ENCODE peak calls at places on chromosomes 2 and 18, in six cellular contexts. G is pancreas, P is IMR-90, O is psoas muscle, F is HCT116, H is fibroblast of the aortic adventitia. W is an unnamed sample.

GRCh38 chr2:208466920-208467298 is 60.3 kb downstream of the PTH2R start:
- DNase-seq in G (no peak), P (no peak), O (no peak), F (no peak), H (peak), W (no peak)

GRCh38 chr2:234139755-234140154 is 89.3 kb downstream of the SPP2 start:
- DNase-seq in G (no peak), P (no peak), O (no peak), F (no peak), H (no peak), W (no peak)

GRCh38 chr2:159073256-159073655 is 104.8 kb downstream of the TANC1 start:
- DNase-seq in G (no peak), P (peak), O (no peak), F (no peak), H (peak), W (no peak)

GRCh38 chr2:106344302-106344701 is 123.9 kb downstream of the RGPD3 start:
- DNase-seq in G (peak), P (no peak), O (no peak), F (no peak), H (no peak), W (no peak)

GRCh38 chr2:68796306-68796905 is 61.8 kb downstream of the ARHGAP25 start:
- DNase-seq in G (no peak), P (peak), O (no peak), F (no peak), H (no peak), W (no peak)

GRCh38 chr2:205280630-205281225 is 401.6 kb upstream of the NRP2 start:
- DNase-seq in G (no peak), P (no peak), O (no peak), F (no peak), H (no peak), W (no peak)

GRCh38 chr2:75113217-75113616 is 86.1 kb downstream of the TACR1 start:
- DNase-seq in G (no peak), P (no peak), O (no peak), F (no peak), H (no peak), W (no peak)

GRCh38 chr18:47251289-47252120 is at the start of gene SKOR2:
- DNase-seq in G (peak), P (no peak), O (no peak), F (no peak), H (no peak), W (no peak)

GRCh38 chr2:182761903-182762302 is 45.8 kb downstream of the DNAJC10 start:
- DNase-seq in G (no peak), P (peak), O (no peak), F (no peak), H (peak), W (no peak)

GRCh38 chr18:34709631-34710429 is at the start of gene DTNA:
- DNase-seq in G (no peak), P (peak), O (no peak), F (no peak), H (peak), W (peak)

GRCh38 chr2:10133007-10133647 is 10.6 kb downstream of the RRM2 start:
- DNase-seq in G (no peak), P (no peak), O (no peak), F (no peak), H (no peak), W (no peak)

GRCh38 chr2:102020596-102021170 is 28.9 kb downstream of the IL1R2 start:
- DNase-seq in G (peak), P (peak), O (peak), F (peak), H (peak), W (peak)

GRCh38 chr2:107036293-107036692 is 150.3 kb upstream of the ST6GAL2 start:
- DNase-seq in G (no peak), P (no peak), O (no peak), F (no peak), H (no peak), W (no peak)

GRCh38 chr2:191195021-191195420 is 44.2 kb upstream of the STAT4 start:
- DNase-seq in G (no peak), P (peak), O (no peak), F (no peak), H (no peak), W (no peak)

GRCh38 chr2:9167718-9168657 is 38.6 kb upstream of the ASAP2 start:
- DNase-seq in G (no peak), P (no peak), O (no peak), F (no peak), H (no peak), W (peak)

GRCh38 chr2:74212702-74213410 is 14.4 kb downstream of the MTHFD2 start:
- DNase-seq in G (no peak), P (no peak), O (no peak), F (no peak), H (no peak), W (no peak)

GRCh38 chr2:219286436-219287115 is 7.4 kb downstream of the DNAJB2 start:
- DNase-seq in G (no peak), P (no peak), O (no peak), F (no peak), H (no peak), W (peak)

GRCh38 chr18:54964741-54965140 is 5.5 kb upstream of the CCDC68 start:
- DNase-seq in G (no peak), P (peak), O (no peak), F (no peak), H (peak), W (no peak)

GRCh38 chr18:35714539-35714938 is 133.0 kb downstream of the GALNT1 start:
- DNase-seq in G (no peak), P (no peak), O (no peak), F (no peak), H (no peak), W (no peak)

GRCh38 chr18:35711227-35711626 is 129.7 kb downstream of the GALNT1 start:
- DNase-seq in G (no peak), P (no peak), O (no peak), F (no peak), H (no peak), W (no peak)

GRCh38 chr18:35716169-35716831 is 134.8 kb downstream of the GALNT1 start:
- DNase-seq in G (no peak), P (no peak), O (no peak), F (no peak), H (no peak), W (no peak)

GRCh38 chr18:35715139-35715538 is 133.6 kb downstream of the GALNT1 start:
- DNase-seq in G (no peak), P (no peak), O (no peak), F (no peak), H (no peak), W (no peak)

DNA sequence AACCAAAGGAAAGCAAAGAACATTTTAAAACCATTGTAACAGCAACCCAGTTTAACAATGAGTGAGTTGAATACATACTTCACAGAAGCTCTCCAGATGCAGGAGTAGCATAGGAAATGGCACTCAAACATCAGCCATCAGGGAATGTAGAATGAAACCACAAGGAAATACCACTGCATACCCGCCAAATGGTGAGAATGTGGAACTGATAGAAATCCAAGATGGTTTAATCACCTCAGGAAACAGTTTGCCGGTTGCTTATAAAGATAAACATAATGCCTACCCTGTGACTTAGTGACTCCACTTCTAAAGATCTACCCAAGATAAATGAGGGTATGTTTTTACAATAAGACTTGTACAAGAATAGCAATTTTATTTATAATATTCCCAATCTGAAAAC is 132.0 kb downstream of the GALNT1 start:
- DNase-seq in G (no peak), P (peak), O (no peak), F (no peak), H (peak), W (no peak)
- TF ChIP-seq CTCF in G (no peak), P (no peak), O (no peak), F (no peak), H (peak), W (no peak)

GRCh38 chr2:123953848-123954247 is 71.2 kb upstream of the CNTNAP5 start:
- DNase-seq in G (no peak), P (peak), O (no peak), F (no peak), H (peak), W (no peak)
- TF ChIP-seq CTCF in G (no peak), P (no peak), O (no peak), F (no peak), H (no peak), W (no peak)

DNA sequence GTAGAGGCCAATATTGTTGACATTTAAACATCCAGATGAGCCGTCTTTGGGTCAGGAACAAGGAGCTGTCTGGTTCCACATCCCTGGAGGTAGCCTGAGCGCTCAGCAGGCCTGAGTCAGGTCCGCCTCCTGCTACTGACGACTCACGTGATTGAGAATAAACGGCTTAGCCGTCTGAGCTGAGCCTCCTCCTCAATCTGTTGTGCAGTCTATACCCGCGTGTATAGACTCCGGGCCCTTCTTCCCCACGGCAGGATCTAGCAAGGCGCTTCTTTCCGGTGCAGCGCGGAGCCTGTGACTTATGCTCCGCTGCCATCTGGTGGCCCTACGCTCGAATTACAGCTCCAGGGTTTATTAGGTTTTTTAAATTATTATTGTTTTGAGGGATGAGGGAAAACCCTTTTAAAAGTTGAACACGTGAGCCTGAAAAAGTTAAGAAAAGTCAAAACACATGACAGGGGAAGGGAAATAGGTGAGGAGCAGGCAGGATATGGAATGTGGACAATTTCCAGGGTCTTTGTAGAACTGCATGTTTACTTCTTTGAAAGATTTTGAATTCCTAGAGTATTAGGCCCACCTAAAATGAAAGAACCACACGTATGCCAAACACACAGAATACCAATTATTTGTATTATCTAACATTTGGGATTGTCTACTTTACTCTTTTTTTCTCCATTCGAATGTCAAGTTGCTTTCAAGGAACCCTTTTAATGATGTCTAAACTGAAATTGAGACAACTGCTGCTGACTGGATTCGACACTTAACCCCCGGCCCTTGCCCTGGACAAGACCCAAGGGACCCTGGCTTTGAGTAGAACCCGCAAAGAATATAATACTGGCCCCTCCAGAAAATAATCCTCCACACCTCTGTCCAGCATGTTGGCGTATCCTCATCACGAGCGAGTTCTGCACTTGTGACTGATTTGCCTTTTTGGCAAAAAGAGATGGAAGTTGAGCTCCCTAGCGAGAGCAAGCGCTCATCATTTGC is 112.4 kb upstream of the ZNF236 start:
- DNase-seq in G (no peak), P (peak), O (peak), F (peak), H (peak), W (peak)
- TF ChIP-seq CTCF in G (peak), P (peak), O (peak), F (peak), H (peak), W (peak)

GRCh38 chr2:143579456-143579855 is 450.2 kb downstream of the ARHGAP15 start:
- DNase-seq in G (no peak), P (no peak), O (no peak), F (no peak), H (no peak), W (no peak)

GRCh38 chr2:143577489-143577888 is 448.3 kb downstream of the ARHGAP15 start:
- DNase-seq in G (no peak), P (no peak), O (no peak), F (no peak), H (no peak), W (no peak)

GRCh38 chr2:143575340-143575739 is 446.1 kb downstream of the ARHGAP15 start:
- DNase-seq in G (no peak), P (peak), O (no peak), F (peak), H (peak), W (no peak)

GRCh38 chr2:143572421-143572820 is 443.2 kb downstream of the ARHGAP15 start:
- DNase-seq in G (no peak), P (no peak), O (no peak), F (no peak), H (no peak), W (no peak)

DNA sequence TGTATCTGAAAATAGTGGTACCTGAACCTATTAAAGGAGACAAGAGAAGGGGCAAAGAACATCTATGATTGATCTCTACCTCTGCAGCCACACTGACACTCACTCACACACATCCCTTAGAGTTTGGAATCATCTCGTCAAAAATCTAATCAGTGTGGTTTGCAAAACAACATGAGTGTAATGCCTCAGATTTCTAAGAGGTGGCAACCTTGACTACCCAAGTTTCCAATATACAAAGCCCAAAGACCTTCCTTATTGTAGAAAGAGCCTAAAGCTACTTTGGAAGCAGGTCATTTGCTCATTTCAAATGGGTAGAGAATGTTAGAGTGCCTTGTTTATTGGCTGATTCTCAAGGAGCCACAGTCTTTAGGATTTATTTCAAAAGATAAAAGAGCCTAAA is 444.9 kb downstream of the ARHGAP15 start:
- DNase-seq in G (no peak), P (no peak), O (no peak), F (no peak), H (no peak), W (no peak)
- TF ChIP-seq CTCF in G (no peak), P (no peak), O (no peak), F (no peak), H (no peak), W (no peak)

GRCh38 chr2:148928395-148928794 is 53.4 kb downstream of the KIF5C start:
- DNase-seq in G (no peak), P (no peak), O (no peak), F (no peak), H (no peak), W (no peak)

GRCh38 chr2:148927010-148927409 is 52.0 kb downstream of the KIF5C start:
- DNase-seq in G (no peak), P (no peak), O (no peak), F (peak), H (no peak), W (peak)

GRCh38 chr2:148922776-148923175 is 47.7 kb downstream of the KIF5C start:
- DNase-seq in G (no peak), P (no peak), O (no peak), F (no peak), H (no peak), W (no peak)

GRCh38 chr2:148930046-148930775 is 55.2 kb downstream of the KIF5C start:
- DNase-seq in G (no peak), P (no peak), O (no peak), F (no peak), H (peak), W (no peak)

DNA sequence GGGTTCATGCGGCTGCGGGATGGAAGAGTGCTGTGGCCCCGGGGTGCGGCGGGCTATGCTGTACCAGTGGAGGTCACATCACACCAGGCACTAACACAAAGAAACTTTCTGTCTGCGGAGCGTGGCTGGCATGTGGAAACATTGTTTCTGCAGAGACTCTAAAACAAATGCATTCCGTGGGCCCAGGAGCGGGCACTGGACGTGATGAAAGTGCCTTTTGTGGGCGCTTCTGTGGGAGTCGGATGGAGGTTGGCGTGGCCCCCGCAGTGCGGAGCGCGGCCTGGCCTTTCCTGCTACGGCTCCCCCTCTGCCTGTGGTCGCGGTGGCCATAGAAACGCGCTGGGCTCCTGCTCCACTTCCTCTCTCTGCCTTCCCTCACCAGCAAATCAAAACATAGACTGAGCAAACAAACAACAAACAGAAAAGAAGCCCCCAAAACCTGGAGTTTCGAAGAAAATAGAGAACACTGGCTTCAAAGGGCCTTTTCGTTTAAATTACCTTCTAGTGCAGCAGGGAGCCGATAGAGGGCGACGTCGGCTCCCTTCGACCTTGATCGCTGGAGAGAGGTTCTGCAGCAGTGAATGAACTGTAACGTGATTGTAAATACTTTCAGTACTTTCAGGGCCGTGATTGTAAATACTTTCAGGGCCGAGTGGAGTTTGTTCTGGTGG is 51.4 kb downstream of the KIF5C start:
- DNase-seq in G (no peak), P (peak), O (no peak), F (peak), H (peak), W (no peak)
- TF ChIP-seq CTCF in G (peak), P (peak), O (peak), F (peak), H (peak), W (peak)

GRCh38 chr2:63780483-63781155 is 61.1 kb upstream of the UGP2 start:
- DNase-seq in G (no peak), P (no peak), O (no peak), F (no peak), H (no peak), W (no peak)
- TF ChIP-seq CTCF in G (no peak), P (no peak), O (no peak), F (no peak), H (no peak), W (no peak)

GRCh38 chr2:237968048-237968862 is 1.4 kb downstream of the UBE2F start:
- DNase-seq in G (no peak), P (peak), O (no peak), F (no peak), H (peak), W (peak)
- TF ChIP-seq CTCF in G (no peak), P (no peak), O (no peak), F (no peak), H (no peak), W (no peak)